ENCODE peak calls at places on chromosome 13, in six cellular contexts. V is mammary epithelial cell; I is CD8-positive, alpha-beta T cell; Q is spleen; G is ovary; E is tibial nerve. M is an unnamed sample.
A peak's percentile ranks its signal among the peaks of the same experiment; 100 is the strongest.

GRCh38 chr13:58804832-58805231 is 1173.3 kb downstream of the PCDH17 start:
- DNase-seq in E (no peak), V (no peak), Q (no peak), I (no peak), G (no peak), M (no peak)

GRCh38 chr13:34900288-34900739 is 41.8 kb upstream of the NBEA start:
- DNase-seq in E (no peak), I (no peak), G (no peak), Q (no peak), V (no peak), M (no peak)

GRCh38 chr13:60627071-60627686 is 230.2 kb downstream of the TDRD3 start:
- DNase-seq in V (no peak), I (no peak), Q (no peak), G (no peak), E (no peak), M (no peak)

GRCh38 chr13:34545461-34545860 is 396.6 kb upstream of the NBEA start:
- DNase-seq in V (no peak), E (no peak), I (no peak), Q (no peak), G (no peak), M (no peak)

GRCh38 chr13:100728201-100728600 is 53.6 kb upstream of the TMTC4 start:
- DNase-seq in V (no peak), E (no peak), G (no peak), Q (no peak), I (no peak), M (no peak)

GRCh38 chr13:113794764-113795173 is 35.7 kb downstream of the TMEM255B start:
- DNase-seq in I (no peak), E (no peak), Q (peak; percentile 58), V (no peak), G (peak; percentile 25), M (no peak)

GRCh38 chr13:87669379-87669978 is 1.7 kb upstream of the SLITRK5 start:
- DNase-seq in G (no peak), I (no peak), E (no peak), Q (no peak), V (no peak), M (no peak)

GRCh38 chr13:26831336-26831908 is 70.8 kb upstream of the GPR12 start:
- DNase-seq in I (no peak), G (no peak), E (no peak), V (no peak), Q (no peak), M (no peak)

GRCh38 chr13:78875792-78876580 is 217.0 kb upstream of the OBI1 start:
- DNase-seq in V (no peak), G (no peak), I (no peak), E (no peak), Q (no peak), M (no peak)

GRCh38 chr13:79668353-79668752 is 187.4 kb downstream of the NDFIP2 start:
- DNase-seq in G (no peak), E (no peak), V (no peak), I (no peak), Q (no peak), M (no peak)

GRCh38 chr13:26946675-26947342 is 186.2 kb upstream of the GPR12 start:
- DNase-seq in Q (no peak), G (no peak), I (no peak), V (peak; percentile 29), E (no peak), M (no peak)

GRCh38 chr13:105587786-105588185 is 947.7 kb downstream of the EFNB2 start:
- DNase-seq in G (no peak), I (no peak), E (no peak), V (peak; percentile 84), Q (no peak), M (no peak)

GRCh38 chr13:48110132-48110868 is 15.4 kb upstream of the MED4 start:
- DNase-seq in I (no peak), G (no peak), V (peak; percentile 42), Q (no peak), E (no peak), M (no peak)
- H3K4me3 ChIP-seq in I (no peak overlapping the region), G (no peak overlapping the region), V (no peak overlapping the region), Q (no peak overlapping the region), E (no peak overlapping the region), M (no peak overlapping the region)

DNA sequence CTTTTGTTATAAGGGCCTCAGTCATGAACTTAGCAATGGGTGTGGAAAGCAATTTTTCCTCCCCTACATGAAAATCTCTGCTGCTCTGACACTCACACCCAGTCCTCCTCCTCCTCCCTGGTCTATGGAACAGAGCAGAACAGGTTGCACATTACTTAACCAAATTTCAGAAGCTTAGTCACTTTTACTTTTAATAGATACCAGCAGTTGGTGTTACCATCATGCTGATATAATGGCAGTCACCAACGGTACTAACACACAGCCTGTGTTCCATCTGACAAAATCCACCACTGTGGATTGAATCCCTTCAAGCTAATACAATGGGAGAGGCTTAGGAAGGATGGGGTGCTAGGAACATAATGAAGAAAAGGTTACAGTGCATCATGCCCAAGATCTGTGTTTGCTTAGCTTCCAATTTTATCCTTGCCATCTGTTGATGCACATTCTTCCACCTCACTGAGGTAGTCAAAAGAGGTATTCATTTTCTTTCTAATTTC is 9.8 kb downstream of the TPT1 start:
- DNase-seq in Q (no peak), G (no peak), E (no peak), V (peak; percentile 22), I (no peak), M (no peak)
- H3K4me1 ChIP-seq in Q (peaks cover 69% of the 10 kb centered on the region), G (peaks cover 8% of the 10 kb centered on the region), E (peaks cover 48% of the 10 kb centered on the region), V (peaks cover 85% of the 10 kb centered on the region), I (peaks cover 71% of the 10 kb centered on the region), M (peaks cover 15% of the 10 kb centered on the region)

GRCh38 chr13:74554581-74555290 is 420.5 kb upstream of the KLF12 start:
- DNase-seq in I (no peak), G (no peak), E (no peak), V (no peak), Q (no peak), M (no peak)
- TF ChIP-seq CTCF in I (no peak), G (no peak), E (no peak), V (no peak), Q (no peak), M (no peak)

DNA sequence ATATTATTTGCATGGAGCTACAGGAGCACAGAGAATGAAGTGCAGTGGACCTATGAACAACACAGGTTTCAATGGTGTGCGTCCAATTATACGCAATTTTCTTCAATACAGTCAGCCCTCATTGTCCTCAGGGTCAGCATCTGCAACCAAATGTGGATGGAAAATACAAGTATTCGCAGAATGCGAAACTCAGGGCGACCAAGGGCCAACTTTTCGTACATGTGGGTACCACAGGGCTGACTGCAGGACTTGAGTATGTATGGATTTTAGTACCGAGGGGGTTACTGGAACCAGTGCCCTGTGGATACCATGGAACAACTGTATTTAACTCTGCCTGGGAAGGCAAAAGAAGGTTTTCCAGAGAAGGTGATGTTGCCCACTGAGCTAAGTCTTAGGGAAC is 10.2 kb downstream of the LCP1 start:
- DNase-seq in Q (no peak), G (no peak), E (no peak), I (no peak), V (no peak), M (no peak)
- H3K4me3 ChIP-seq in Q (peak overlapping the region; percentile 6), G (no peak overlapping the region), E (no peak overlapping the region), I (peak overlapping the region; percentile 8), V (no peak overlapping the region), M (no peak overlapping the region)

DNA sequence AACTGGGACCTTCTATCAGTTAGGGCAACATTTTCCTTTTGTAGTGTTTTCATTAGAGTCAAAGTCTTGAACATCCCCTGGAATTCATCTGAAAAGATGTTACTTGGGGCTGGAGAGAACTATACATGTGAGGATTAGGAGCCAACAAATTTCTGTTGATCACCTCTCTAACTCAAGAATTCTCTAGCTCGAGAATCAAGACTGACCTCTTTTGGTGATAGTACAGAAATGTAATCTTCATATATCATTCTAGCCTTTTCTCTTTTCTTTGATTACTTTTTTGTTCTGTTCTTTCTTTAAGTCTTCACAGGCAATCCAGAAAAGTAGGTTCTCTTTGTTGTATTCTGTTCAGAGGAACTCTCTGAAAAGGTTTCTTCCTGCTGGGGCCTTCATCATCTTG is 26.4 kb downstream of the ELF1 start:
- DNase-seq in Q (no peak), G (no peak), V (no peak), E (no peak), I (no peak), M (no peak)
- H3K4me1 ChIP-seq in Q (peaks cover 83% of the 10 kb centered on the region), G (peaks cover 6% of the 10 kb centered on the region), V (peaks cover 28% of the 10 kb centered on the region), E (peaks cover 24% of the 10 kb centered on the region), I (peaks cover 88% of the 10 kb centered on the region), M (peaks cover 4% of the 10 kb centered on the region)

DNA sequence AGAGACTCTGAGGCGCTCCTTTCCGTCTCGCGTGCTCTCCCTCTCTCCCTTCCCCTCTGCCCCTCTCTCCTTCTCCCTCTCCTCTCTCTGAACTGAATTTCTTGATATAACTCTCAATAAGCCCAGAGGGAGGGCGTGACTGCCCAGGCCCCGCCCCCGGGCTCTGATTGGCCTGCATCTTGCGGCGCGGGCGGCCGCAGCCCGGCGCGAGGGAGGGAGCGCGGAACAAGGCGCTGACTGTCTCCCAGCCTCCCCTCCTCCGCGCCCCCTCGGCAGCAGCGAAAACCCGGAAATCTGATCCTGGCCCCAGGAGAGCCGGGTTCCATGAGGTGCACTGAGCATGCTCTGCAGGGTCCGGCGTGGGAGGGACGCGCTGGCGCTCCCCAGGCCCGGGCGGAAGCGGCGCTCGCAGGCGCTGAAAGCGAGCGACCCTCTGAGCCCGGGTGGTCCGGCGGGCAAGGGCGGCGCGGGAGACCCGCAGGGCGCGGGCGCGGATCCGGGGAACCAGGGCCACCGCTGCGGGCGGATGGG is at the start of gene PCDH9:
- DNase-seq in I (peak; percentile 69), G (peak; percentile 96), E (peak; percentile 95), V (peak; percentile 94), Q (peak; percentile 95), M (peak; percentile 92)
- TF ChIP-seq CTCF in I (no peak), G (no peak), E (peak; percentile 49), V (no peak), Q (no peak), M (no peak)

DNA sequence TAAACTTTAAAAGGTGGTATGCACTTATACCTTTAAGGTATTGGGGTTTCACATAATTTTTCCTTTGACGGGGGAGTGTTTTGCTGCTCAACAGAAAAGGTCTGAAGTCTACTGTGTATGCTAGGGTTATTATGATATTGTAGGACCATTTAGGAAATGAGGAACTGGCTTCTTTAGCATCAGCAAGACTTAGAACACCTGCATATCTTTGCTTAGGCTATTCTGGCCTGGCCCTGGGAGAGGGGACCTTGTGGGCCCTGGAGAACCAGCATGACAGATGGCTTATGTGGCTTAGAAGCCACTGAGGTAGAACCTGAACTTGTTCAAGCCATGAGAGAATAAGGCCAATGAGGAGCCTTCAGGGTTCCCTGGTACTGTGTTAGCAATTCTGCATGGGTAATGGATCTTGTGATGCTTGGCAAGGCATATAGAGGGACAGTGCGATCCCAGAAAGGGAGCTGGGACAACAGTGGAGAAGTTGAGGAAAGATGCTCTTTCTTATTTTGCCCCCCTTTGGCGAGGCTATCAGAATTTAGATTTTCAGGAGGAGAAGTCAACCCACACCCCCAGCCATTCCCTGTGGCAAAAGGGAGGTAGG is 4.3 kb downstream of the RGCC start:
- DNase-seq in G (no peak), V (no peak), Q (no peak), I (no peak), E (no peak), M (no peak)
- H3K4me3 ChIP-seq in G (no peak overlapping the region), V (no peak overlapping the region), Q (no peak overlapping the region), I (peak overlapping the region; percentile 43), E (peak overlapping the region; percentile 67), M (no peak overlapping the region)

GRCh38 chr13:50990540-50991506 is 81.2 kb downstream of the RNASEH2B start:
- DNase-seq in E (peak; percentile 49), G (peak; percentile 71), Q (no peak), I (no peak), V (no peak), M (no peak)
- H3K4me1 ChIP-seq in E (peaks cover 9% of the 10 kb centered on the region), G (peaks cover 7% of the 10 kb centered on the region), Q (peaks cover 9% of the 10 kb centered on the region), I (peaks cover 17% of the 10 kb centered on the region), V (no peaks in the 10 kb centered on the region), M (peaks cover 7% of the 10 kb centered on the region)

M was measured in ascending aorta.